ENCODE peak calls at places on chromosome 1, in four cellular contexts. K, I, G and D are unnamed samples.

GRCh38 chr1:107965112-107965991 is at the start of gene VAV3:
- DNase-seq in I (peak), K (no peak), G (no peak), D (peak)

GRCh38 chr1:46288485-46289133 is 14.8 kb downstream of the LRRC41 start:
- DNase-seq in G (no peak), K (no peak), I (no peak), D (no peak)

GRCh38 chr1:20325844-20326323 is 35.2 kb downstream of the VWA5B1 start:
- DNase-seq in I (no peak), K (no peak), G (no peak), D (no peak)

GRCh38 chr1:224273651-224274050 is 56.3 kb downstream of the NVL start:
- DNase-seq in G (no peak), K (no peak), I (no peak), D (no peak)

GRCh38 chr1:116175621-116176020 is 64.4 kb downstream of the MAB21L3 start:
- DNase-seq in G (no peak), K (no peak), I (no peak), D (no peak)

GRCh38 chr1:76919123-76919522 is 51.8 kb downstream of the ST6GALNAC5 start:
- DNase-seq in I (no peak), G (no peak), K (no peak), D (no peak)

GRCh38 chr1:215523128-215523861 is 43.8 kb upstream of the KCTD3 start:
- DNase-seq in K (no peak), I (no peak), G (no peak), D (no peak)

GRCh38 chr1:92419642-92420041 is 67.1 kb downstream of the GFI1 start:
- DNase-seq in K (no peak), I (no peak), G (no peak), D (no peak)

GRCh38 chr1:226646026-226646869 is 92.8 kb downstream of the ITPKB start:
- DNase-seq in K (no peak), I (no peak), G (no peak), D (no peak)

GRCh38 chr1:1857096-1857703 is 33.7 kb downstream of the GNB1 start:
- DNase-seq in K (no peak), I (no peak), G (no peak), D (no peak)
- TF ChIP-seq POLR2AphosphoS5 in K (no peak), I (no peak), G (no peak), D (no peak)

GRCh38 chr1:212987702-212988322 is 27.9 kb downstream of the ANGEL2 start:
- DNase-seq in K (no peak), G (no peak), I (no peak), D (no peak)
- TF ChIP-seq SPI1 in K (no peak), G (no peak), I (no peak), D (no peak)

GRCh38 chr1:206117151-206117948 is at the start of gene AVPR1B:
- DNase-seq in I (no peak), G (no peak), K (no peak), D (peak)
- TF ChIP-seq POLR2AphosphoS5 in I (no peak), G (no peak), K (no peak), D (no peak)

GRCh38 chr1:109643385-109644230 is 12.3 kb upstream of the GSTM4 start:
- DNase-seq in K (peak), I (no peak), G (no peak), D (peak)
- TF ChIP-seq SPI1 in K (no peak), I (no peak), G (no peak), D (no peak)